ENCODE peak calls at places on chromosomes 13 and 19, in five cellular contexts. One of them, this sample, is unnamed.

GRCh38 chr13:50993371-50993770 is 83.8 kb downstream of the RNASEH2B start:
- ATAC-seq in HepG2: no peak
- ATAC-seq in K562: no peak
- ATAC-seq in GM12878: no peak
- ATAC-seq in A549: no peak
- ATAC-seq in this sample: no peak

GRCh38 chr19:6476155-6476895 is 5.3 kb downstream of the DENND1C start:
- ATAC-seq in HepG2: peak; percentile 78
- ATAC-seq in K562: peak; percentile 97
- ATAC-seq in GM12878: peak; percentile 94
- ATAC-seq in A549: peak; percentile 89
- ATAC-seq in this sample: peak; percentile 52

GRCh38 chr13:77338961-77339401 is 12.1 kb upstream of the MYCBP2 start:
- ATAC-seq in HepG2: no peak
- ATAC-seq in K562: no peak
- ATAC-seq in GM12878: peak; percentile 78
- ATAC-seq in A549: no peak
- ATAC-seq in this sample: no peak

GRCh38 chr13:51950722-51951121 is 60.5 kb downstream of the ATP7B start:
- ATAC-seq in HepG2: no peak
- ATAC-seq in K562: no peak
- ATAC-seq in GM12878: no peak
- ATAC-seq in A549: no peak
- ATAC-seq in this sample: no peak

GRCh38 chr13:30933334-30933681 is 852 bp downstream of the TEX26 start:
- ATAC-seq in HepG2: no peak
- ATAC-seq in K562: no peak
- ATAC-seq in GM12878: no peak
- ATAC-seq in A549: no peak
- ATAC-seq in this sample: no peak

GRCh38 chr19:51396175-51396574 is 5.8 kb upstream of the C19orf84 start:
- ATAC-seq in HepG2: no peak
- ATAC-seq in K562: no peak
- ATAC-seq in GM12878: no peak
- ATAC-seq in A549: no peak
- ATAC-seq in this sample: no peak

GRCh38 chr19:39097299-39097698 is 13.1 kb downstream of the ACP7 start:
- ATAC-seq in HepG2: no peak
- ATAC-seq in K562: no peak
- ATAC-seq in GM12878: no peak
- ATAC-seq in A549: no peak
- ATAC-seq in this sample: no peak

GRCh38 chr19:10083911-10084310 is 2.2 kb upstream of the SHFL start:
- ATAC-seq in HepG2: no peak
- ATAC-seq in K562: no peak
- ATAC-seq in GM12878: no peak
- ATAC-seq in A549: no peak
- ATAC-seq in this sample: no peak

GRCh38 chr19:3135961-3136683 is at the start of gene GNA15:
- ATAC-seq in HepG2: no peak
- ATAC-seq in K562: no peak
- ATAC-seq in GM12878: peak; percentile 71
- ATAC-seq in A549: no peak
- ATAC-seq in this sample: no peak

GRCh38 chr13:45544520-45544919 is 71.0 kb downstream of the ERICH6B start:
- ATAC-seq in HepG2: peak; percentile 54
- ATAC-seq in K562: no peak
- ATAC-seq in GM12878: peak; percentile 37
- ATAC-seq in A549: no peak
- ATAC-seq in this sample: no peak

GRCh38 chr13:22939157-22939556 is 241.6 kb upstream of the SGCG start:
- ATAC-seq in HepG2: no peak
- ATAC-seq in K562: no peak
- ATAC-seq in GM12878: no peak
- ATAC-seq in A549: no peak
- ATAC-seq in this sample: no peak

GRCh38 chr19:31018951-31019350 is 330.3 kb downstream of the TSHZ3 start:
- ATAC-seq in HepG2: no peak
- ATAC-seq in K562: no peak
- ATAC-seq in GM12878: no peak
- ATAC-seq in A549: no peak
- ATAC-seq in this sample: no peak

GRCh38 chr13:77448689-77449088 is 86.8 kb upstream of the SCEL start:
- ATAC-seq in HepG2: no peak
- ATAC-seq in K562: peak; percentile 35
- ATAC-seq in GM12878: peak; percentile 74
- ATAC-seq in A549: no peak
- ATAC-seq in this sample: no peak

GRCh38 chr13:51425410-51426042 is 27.3 kb downstream of the INTS6 start:
- ATAC-seq in HepG2: no peak
- ATAC-seq in K562: no peak
- ATAC-seq in GM12878: no peak
- ATAC-seq in A549: no peak
- ATAC-seq in this sample: peak; percentile 76

GRCh38 chr19:3520166-3521103 is 14.3 kb downstream of the FZR1 start:
- ATAC-seq in HepG2: peak; percentile 19
- ATAC-seq in K562: peak; percentile 97
- ATAC-seq in GM12878: no peak
- ATAC-seq in A549: peak; percentile 37
- ATAC-seq in this sample: no peak

GRCh38 chr13:93957371-93957770 is 522.1 kb downstream of the DCT start:
- ATAC-seq in HepG2: no peak
- ATAC-seq in K562: no peak
- ATAC-seq in GM12878: no peak
- ATAC-seq in A549: no peak
- ATAC-seq in this sample: no peak

GRCh38 chr19:47497073-47497766 is 13.2 kb upstream of the KPTN start:
- ATAC-seq in HepG2: no peak
- ATAC-seq in K562: peak; percentile 92
- ATAC-seq in GM12878: no peak
- ATAC-seq in A549: no peak
- ATAC-seq in this sample: no peak

GRCh38 chr13:65894049-65894448 is 1336.1 kb downstream of the PCDH9 start:
- ATAC-seq in HepG2: no peak
- ATAC-seq in K562: no peak
- ATAC-seq in GM12878: no peak
- ATAC-seq in A549: no peak
- ATAC-seq in this sample: no peak

GRCh38 chr13:58687130-58687529 is 1055.6 kb downstream of the PCDH17 start:
- ATAC-seq in HepG2: no peak
- ATAC-seq in K562: no peak
- ATAC-seq in GM12878: no peak
- ATAC-seq in A549: no peak
- ATAC-seq in this sample: no peak
- TF ChIP-seq EP300 in HepG2: no peak
- TF ChIP-seq EP300 in K562: no peak
- TF ChIP-seq EP300 in GM12878: no peak
- TF ChIP-seq EP300 in A549: no peak
- TF ChIP-seq EP300 in this sample: no peak

GRCh38 chr13:110137677-110138008 is 169.3 kb downstream of the COL4A1 start:
- ATAC-seq in HepG2: peak; percentile 89
- ATAC-seq in K562: peak; percentile 82
- ATAC-seq in GM12878: peak; percentile 84
- ATAC-seq in A549: peak; percentile 83
- ATAC-seq in this sample: peak; percentile 38
- TF ChIP-seq CTCF in HepG2: peak; percentile 67
- TF ChIP-seq CTCF in K562: peak; percentile 22
- TF ChIP-seq CTCF in GM12878: peak; percentile 52
- TF ChIP-seq CTCF in A549: peak; percentile 51
- TF ChIP-seq CTCF in this sample: peak; percentile 30

DNA sequence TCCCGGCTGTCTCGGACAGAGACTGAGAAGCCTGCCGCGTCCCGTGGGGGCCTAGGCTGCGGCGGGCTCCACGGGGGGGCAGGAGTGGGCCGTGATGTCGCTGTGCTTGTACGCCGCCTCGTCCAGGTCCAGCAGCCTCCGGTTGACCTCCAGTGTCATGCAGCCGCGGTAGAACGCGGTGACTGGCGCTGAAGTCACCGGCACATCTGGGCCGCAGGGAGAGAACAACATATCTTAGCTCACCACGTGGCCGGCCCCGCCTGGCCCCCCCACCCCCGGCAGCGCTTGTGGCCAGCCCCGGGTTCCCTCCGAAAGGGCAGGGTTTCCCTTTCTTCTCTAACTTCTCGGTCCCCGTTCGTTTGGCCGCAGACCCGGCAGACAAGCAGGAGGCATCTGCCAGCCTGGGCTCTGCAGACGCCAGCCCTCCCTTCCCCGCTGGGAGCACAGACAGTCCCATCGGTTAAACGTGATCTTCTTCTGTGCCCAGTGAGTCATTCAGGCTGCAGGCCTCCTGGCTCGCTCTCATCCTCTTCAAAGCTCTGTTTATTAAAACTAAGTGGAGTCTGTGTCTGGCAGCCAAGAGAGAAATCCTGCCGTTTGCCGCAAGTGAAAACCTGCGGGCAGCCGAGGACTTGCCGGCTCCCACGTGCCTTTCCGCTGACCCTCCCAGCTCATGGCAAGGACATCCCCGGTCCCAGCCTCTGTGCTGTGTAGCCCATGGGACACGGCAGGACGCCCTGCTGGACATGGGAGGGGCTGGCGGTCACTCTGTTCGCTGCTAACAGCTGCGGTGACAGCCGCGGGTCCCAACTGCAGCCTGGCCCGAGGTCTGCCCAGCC is 42.8 kb downstream of the GAS6 start:
- ATAC-seq in HepG2: no peak
- ATAC-seq in K562: peak; percentile 73
- ATAC-seq in GM12878: no peak
- ATAC-seq in A549: peak; percentile 85
- ATAC-seq in this sample: peak; percentile 89
- TF ChIP-seq POLR2A in HepG2: no peak
- TF ChIP-seq POLR2A in K562: no peak
- TF ChIP-seq POLR2A in GM12878: no peak
- TF ChIP-seq POLR2A in A549: no peak
- TF ChIP-seq POLR2A in this sample: no peak

GRCh38 chr13:46592410-46592809 is 39.4 kb downstream of the LRCH1 start:
- ATAC-seq in HepG2: no peak
- ATAC-seq in K562: no peak
- ATAC-seq in GM12878: no peak
- ATAC-seq in A549: no peak
- ATAC-seq in this sample: no peak

GRCh38 chr13:46596501-46596900 is 43.5 kb downstream of the LRCH1 start:
- ATAC-seq in HepG2: no peak
- ATAC-seq in K562: no peak
- ATAC-seq in GM12878: no peak
- ATAC-seq in A549: no peak
- ATAC-seq in this sample: no peak

GRCh38 chr13:46595918-46596315 is 42.9 kb downstream of the LRCH1 start:
- ATAC-seq in HepG2: no peak
- ATAC-seq in K562: no peak
- ATAC-seq in GM12878: no peak
- ATAC-seq in A549: no peak
- ATAC-seq in this sample: no peak

GRCh38 chr13:46593403-46593802 is 40.4 kb downstream of the LRCH1 start:
- ATAC-seq in HepG2: no peak
- ATAC-seq in K562: no peak
- ATAC-seq in GM12878: peak; percentile 84
- ATAC-seq in A549: no peak
- ATAC-seq in this sample: no peak

DNA sequence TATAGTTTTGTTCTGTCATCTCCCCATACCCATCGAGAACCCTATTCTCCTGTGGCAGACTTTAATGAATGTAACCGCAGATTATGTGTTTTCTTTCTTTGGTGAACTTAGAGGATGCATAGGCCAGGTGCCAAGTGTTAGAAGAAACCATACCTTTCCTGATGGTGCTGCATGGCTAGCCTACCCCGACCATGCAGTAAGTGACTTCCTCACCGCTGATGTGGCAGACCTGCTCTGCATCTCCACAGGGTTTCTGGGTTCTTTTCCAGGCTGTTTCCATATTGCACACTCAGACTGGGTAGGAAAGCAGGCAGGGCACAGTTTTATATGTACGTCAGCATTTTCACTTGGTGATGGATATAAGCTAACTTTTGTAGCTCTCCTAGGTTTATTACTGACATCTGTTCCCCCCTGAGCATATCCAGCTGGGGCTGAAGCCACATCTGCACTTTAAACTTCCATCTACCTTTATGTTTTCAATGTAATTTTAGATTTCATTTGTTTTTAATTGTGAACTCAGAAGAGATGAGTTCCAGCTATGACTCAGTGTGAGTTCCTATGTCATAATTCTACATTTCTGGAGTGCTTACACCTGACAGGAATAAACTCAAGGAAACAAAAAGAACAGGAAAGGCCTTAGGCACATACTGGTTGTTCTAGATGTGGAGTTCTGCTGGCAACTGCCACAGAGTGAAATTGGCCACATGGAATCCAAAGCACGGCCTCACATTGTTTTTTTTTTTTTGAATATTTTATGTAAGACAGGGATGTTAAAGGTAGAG is 42.4 kb downstream of the LRCH1 start:
- ATAC-seq in HepG2: no peak
- ATAC-seq in K562: no peak
- ATAC-seq in GM12878: peak; percentile 60
- ATAC-seq in A549: no peak
- ATAC-seq in this sample: peak; percentile 89
- TF ChIP-seq EP300 in HepG2: no peak
- TF ChIP-seq EP300 in K562: no peak
- TF ChIP-seq EP300 in GM12878: no peak
- TF ChIP-seq EP300 in A549: no peak
- TF ChIP-seq EP300 in this sample: no peak

DNA sequence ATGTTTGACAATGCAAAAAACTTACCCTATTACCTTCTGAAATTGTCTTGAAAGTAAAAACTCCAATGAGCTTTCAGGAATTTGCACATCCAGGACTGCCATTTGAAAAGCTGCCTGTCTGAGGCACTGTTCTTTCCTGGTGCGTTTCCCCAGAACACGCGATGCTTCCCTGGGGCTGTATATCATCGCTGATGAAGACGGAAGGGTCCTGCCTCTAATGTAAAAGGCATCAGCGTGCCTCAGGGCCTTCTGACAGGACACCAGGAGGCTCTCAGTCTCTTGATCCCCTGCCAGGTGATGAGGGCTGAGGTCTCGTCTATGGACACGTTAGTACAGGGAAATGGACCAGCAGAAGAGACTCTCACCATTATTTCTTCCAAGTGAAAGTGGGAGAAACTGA is 296.8 kb downstream of the EFNB2 start:
- ATAC-seq in HepG2: no peak
- ATAC-seq in K562: no peak
- ATAC-seq in GM12878: no peak
- ATAC-seq in A549: no peak
- ATAC-seq in this sample: no peak
- TF ChIP-seq CTCF in HepG2: no peak
- TF ChIP-seq CTCF in K562: no peak
- TF ChIP-seq CTCF in GM12878: no peak
- TF ChIP-seq CTCF in A549: no peak
- TF ChIP-seq CTCF in this sample: no peak